ENCODE peak calls at places on chromosomes 7 and 10, in four cellular contexts. F is lung; J is mucosa of gallbladder; L is activated CD8-positive, alpha-beta memory T cell treated with anti-CD3 and anti-CD28 coated beads for 48 hours. D is an unnamed sample.

GRCh38 chr7:44636926-44637325 is 30.5 kb downstream of the OGDH start:
- DNase-seq in F (no peak), J (no peak), L (no peak), D (no peak)

GRCh38 chr7:153472516-153472915 is 579.7 kb upstream of the DPP6 start:
- DNase-seq in F (no peak), J (no peak), L (no peak), D (no peak)

GRCh38 chr7:106071999-106072714 is 40.0 kb downstream of the SYPL1 start:
- DNase-seq in F (no peak), J (peak), L (no peak), D (no peak)

GRCh38 chr10:81696609-81697388 is 178.2 kb upstream of the NRG3 start:
- DNase-seq in F (no peak), J (no peak), L (no peak), D (no peak)

GRCh38 chr7:43781726-43782607 is 23.5 kb downstream of the BLVRA start:
- DNase-seq in F (no peak), J (peak), L (no peak), D (no peak)

GRCh38 chr10:124002391-124003069 is 90.9 kb downstream of the CHST15 start:
- DNase-seq in F (no peak), J (no peak), L (no peak), D (peak)

GRCh38 chr7:725223-726005 is 1.1 kb upstream of the DNAAF5 start:
- DNase-seq in F (no peak), J (no peak), L (no peak), D (no peak)

GRCh38 chr7:143188994-143189393 is 5.8 kb downstream of the TAS2R39 start:
- DNase-seq in F (no peak), J (no peak), L (no peak), D (no peak)

GRCh38 chr10:66307826-66308225 is 618.0 kb upstream of the LRRTM3 start:
- DNase-seq in F (no peak), J (no peak), L (no peak), D (no peak)

GRCh38 chr10:103396789-103397087 is 312 bp downstream of the PDCD11 start:
- DNase-seq in F (no peak), J (no peak), L (no peak), D (no peak)